ENCODE peak calls at places on chromosomes 2 and 18, in six cellular contexts. H, R, N, T, G and M are unnamed samples.

GRCh38 chr2:187951470-187952218 is 340.0 kb upstream of the GULP1 start:
- DNase-seq in H (no peak), R (no peak), N (no peak), T (no peak), G (no peak), M (no peak)

GRCh38 chr2:99285521-99285920 is 15.5 kb downstream of the LYG1 start:
- DNase-seq in H (no peak), R (no peak), N (no peak), T (no peak), G (no peak), M (no peak)

GRCh38 chr2:212904646-212905045 is 246.8 kb downstream of the IKZF2 start:
- DNase-seq in H (no peak), R (no peak), N (no peak), T (no peak), G (no peak), M (no peak)

GRCh38 chr2:196961889-196962288 is 35.4 kb upstream of the PGAP1 start:
- DNase-seq in H (no peak), R (no peak), N (peak; percentile 15), T (no peak), G (no peak), M (no peak)

GRCh38 chr2:26849056-26850001 is 1.4 kb downstream of the DPYSL5 start:
- DNase-seq in H (no peak), R (no peak), N (peak; percentile 38), T (no peak), G (no peak), M (no peak)

GRCh38 chr2:235643680-235644117 is 149.9 kb downstream of the AGAP1 start:
- DNase-seq in H (no peak), R (no peak), N (no peak), T (no peak), G (no peak), M (no peak)

GRCh38 chr18:58533771-58534170 is 95.1 kb downstream of the ALPK2 start:
- DNase-seq in H (no peak), R (no peak), N (no peak), T (no peak), G (no peak), M (no peak)

GRCh38 chr18:75127143-75128021 is 81.6 kb downstream of the PTGR3 start:
- DNase-seq in H (no peak), R (no peak), N (no peak), T (no peak), G (peak; percentile 65), M (no peak)

GRCh38 chr2:109482371-109482841 is 131.4 kb downstream of the SEPTIN10 start:
- DNase-seq in H (no peak), R (no peak), N (no peak), T (no peak), G (no peak), M (peak; percentile 42)

GRCh38 chr2:197090713-197091367 is 164.3 kb upstream of the PGAP1 start:
- DNase-seq in H (no peak), R (no peak), N (no peak), T (no peak), G (peak; percentile 35), M (no peak)

GRCh38 chr2:161898633-161899032 is 175.4 kb downstream of the DPP4 start:
- DNase-seq in H (no peak), R (no peak), N (no peak), T (no peak), G (no peak), M (no peak)

GRCh38 chr2:20137131-20137571 is 85.7 kb upstream of the LAPTM4A start:
- DNase-seq in H (no peak), R (no peak), N (no peak), T (no peak), G (no peak), M (no peak)